ENCODE peak calls at places on chromosomes 16 and 17, in five cellular contexts. K is fibroblast of pulmonary artery, M is heart right ventricle, G is fibroblast of mammary gland, A is RWPE1. I is an unnamed sample.
A peak's percentile ranks its signal among the peaks of the same experiment; 100 is the strongest.

GRCh38 chr17:28443901-28444638 is 29.4 kb upstream of the SLC13A2 start:
- DNase-seq in K (no peak), G (no peak), M (no peak), A (no peak), I (no peak)

GRCh38 chr16:65579050-65579449 is 457.2 kb upstream of the CDH11 start:
- DNase-seq in K (no peak), A (no peak), M (no peak), G (no peak), I (no peak)

GRCh38 chr16:87291944-87292343 is 25.2 kb downstream of the C16orf95 start:
- DNase-seq in G (no peak), A (no peak), K (no peak), M (no peak), I (no peak)

GRCh38 chr17:68288375-68288774 is 2.6 kb downstream of the SLC16A6 start:
- DNase-seq in M (no peak), G (no peak), K (no peak), A (no peak), I (no peak)

GRCh38 chr16:35140293-35140986 is 1681.0 kb downstream of the TP53TG3F start:
- DNase-seq in M (no peak), G (no peak), A (no peak), K (no peak), I (no peak)

GRCh38 chr17:50493744-50494143 is 14.5 kb upstream of the MYCBPAP start:
- DNase-seq in K (no peak), M (no peak), A (no peak), G (no peak), I (no peak)

GRCh38 chr17:78780852-78781338 is 1.2 kb downstream of the CYTH1 start:
- DNase-seq in A (no peak), K (no peak), M (no peak), G (peak; percentile 41), I (peak; percentile 59)

GRCh38 chr17:78391843-78392242 is 13.4 kb downstream of the PGS1 start:
- DNase-seq in M (no peak), G (peak; percentile 54), A (peak; percentile 64), K (peak; percentile 42), I (no peak)

GRCh38 chr17:13420294-13421277 is 181.1 kb downstream of the HS3ST3A1 start:
- DNase-seq in G (peak; percentile 95), A (peak; percentile 62), K (peak; percentile 90), M (no peak), I (no peak)

GRCh38 chr16:87384162-87384999 is 805 bp upstream of the FBXO31 start:
- DNase-seq in A (peak; percentile 26), K (no peak), M (peak; percentile 67), G (no peak), I (no peak)

GRCh38 chr16:29909398-29909797 is 9.1 kb downstream of the ASPHD1 start:
- DNase-seq in A (no peak), M (no peak), G (peak; percentile 87), K (peak; percentile 27), I (no peak)

GRCh38 chr16:85412911-85413520 is 200.1 kb upstream of the GSE1 start:
- DNase-seq in A (no peak), G (no peak), M (peak; percentile 4), K (no peak), I (no peak)

GRCh38 chr16:89009343-89010209 is 32.6 kb upstream of the CBFA2T3 start:
- DNase-seq in K (peak; percentile 34), A (no peak), M (no peak), G (peak; percentile 5), I (peak; percentile 51)

GRCh38 chr16:35636831-35637230 is 2177.4 kb downstream of the TP53TG3F start:
- DNase-seq in G (no peak), A (no peak), M (no peak), K (no peak), I (no peak)

GRCh38 chr17:50596191-50597037 is 35.9 kb downstream of the CACNA1G start:
- DNase-seq in G (no peak), K (no peak), M (no peak), A (no peak), I (no peak)

GRCh38 chr17:82985973-82986372 is 93.4 kb upstream of the METRNL start:
- DNase-seq in A (no peak), K (peak; percentile 4), G (peak; percentile 23), M (no peak), I (peak; percentile 80)

GRCh38 chr17:42233148-42233547 is 38.9 kb upstream of the GHDC start:
- DNase-seq in G (peak; percentile 36), M (no peak), K (peak; percentile 83), A (peak; percentile 31), I (no peak)

GRCh38 chr17:28413804-28414203 is 7.8 kb upstream of the SLC46A1 start:
- DNase-seq in G (no peak), M (no peak), A (no peak), K (no peak), I (no peak)

GRCh38 chr16:23491490-23492391 is 18.6 kb downstream of the GGA2 start:
- DNase-seq in K (peak; percentile 45), G (no peak), M (no peak), A (peak; percentile 72), I (no peak)

GRCh38 chr17:48025904-48026502 is 11.6 kb downstream of the COPZ2 start:
- DNase-seq in M (no peak), A (no peak), G (no peak), K (no peak), I (peak; percentile 16)

GRCh38 chr17:83161298-83162034 is 82.1 kb downstream of the METRNL start:
- DNase-seq in K (no peak), G (peak; percentile 92), A (no peak), M (no peak), I (no peak)

GRCh38 chr16:11212819-11213196 is 43.2 kb downstream of the SOCS1 start:
- DNase-seq in M (no peak), K (no peak), G (no peak), A (no peak), I (no peak)

GRCh38 chr17:1684307-1685189 is at the start of gene PRPF8:
- DNase-seq in A (peak; percentile 99), K (peak; percentile 98), M (peak; percentile 98), G (peak; percentile 96), I (peak; percentile 99)

GRCh38 chr17:73786286-73786743 is 142.1 kb upstream of the SDK2 start:
- DNase-seq in G (peak; percentile 50), A (peak; percentile 71), M (no peak), K (no peak), I (peak; percentile 14)

GRCh38 chr17:46785696-46786095 is 32.8 kb downstream of the WNT3 start:
- DNase-seq in M (no peak), K (no peak), A (no peak), G (no peak), I (no peak)

GRCh38 chr17:35913611-35914010 is 17.0 kb downstream of the RDM1 start:
- DNase-seq in A (no peak), G (no peak), M (no peak), K (no peak), I (no peak)

GRCh38 chr17:50043290-50044148 is 12.4 kb upstream of the ITGA3 start:
- DNase-seq in G (peak; percentile 23), K (peak; percentile 56), A (no peak), M (peak; percentile 54), I (no peak)

GRCh38 chr16:27676807-27677206 is 126.9 kb downstream of the KATNIP start:
- DNase-seq in A (no peak), G (peak; percentile 22), K (peak; percentile 25), M (no peak), I (no peak)

GRCh38 chr17:48579738-48580543 is 1.8 kb upstream of the HOXB4 start:
- DNase-seq in G (no peak), K (no peak), M (no peak), A (no peak), I (no peak)

GRCh38 chr17:81420769-81421462 is 25.7 kb downstream of the BAHCC1 start:
- DNase-seq in G (no peak), M (peak; percentile 76), A (no peak), K (peak; percentile 48), I (no peak)

GRCh38 chr17:50110591-50111349 is 15.6 kb downstream of the PDK2 start:
- DNase-seq in K (no peak), G (no peak), M (peak; percentile 68), A (no peak), I (no peak)

GRCh38 chr17:37643829-37644228 is 583 bp upstream of the DDX52 start:
- DNase-seq in A (no peak), G (no peak), M (no peak), K (peak; percentile 28), I (no peak)

GRCh38 chr16:75304521-75305363 is 53.3 kb upstream of the BCAR1 start:
- DNase-seq in G (peak; percentile 98), K (peak; percentile 89), M (peak; percentile 35), A (peak; percentile 76), I (no peak)

GRCh38 chr17:29292071-29292991 is 1.6 kb downstream of the NUFIP2 start:
- DNase-seq in G (peak; percentile 40), A (peak; percentile 47), M (peak; percentile 64), K (peak; percentile 60), I (peak; percentile 70)

GRCh38 chr16:11133344-11133921 is 122.6 kb downstream of the SOCS1 start:
- DNase-seq in M (peak; percentile 60), A (peak; percentile 92), K (peak; percentile 95), G (peak; percentile 94), I (no peak)

GRCh38 chr16:57663917-57664661 is 4.0 kb upstream of the ADGRG3 start:
- DNase-seq in G (no peak), M (no peak), K (no peak), A (no peak), I (no peak)
- TF ChIP-seq CTCF in G (no peak), M (no peak), K (no peak), A (no peak), I (no peak)

DNA sequence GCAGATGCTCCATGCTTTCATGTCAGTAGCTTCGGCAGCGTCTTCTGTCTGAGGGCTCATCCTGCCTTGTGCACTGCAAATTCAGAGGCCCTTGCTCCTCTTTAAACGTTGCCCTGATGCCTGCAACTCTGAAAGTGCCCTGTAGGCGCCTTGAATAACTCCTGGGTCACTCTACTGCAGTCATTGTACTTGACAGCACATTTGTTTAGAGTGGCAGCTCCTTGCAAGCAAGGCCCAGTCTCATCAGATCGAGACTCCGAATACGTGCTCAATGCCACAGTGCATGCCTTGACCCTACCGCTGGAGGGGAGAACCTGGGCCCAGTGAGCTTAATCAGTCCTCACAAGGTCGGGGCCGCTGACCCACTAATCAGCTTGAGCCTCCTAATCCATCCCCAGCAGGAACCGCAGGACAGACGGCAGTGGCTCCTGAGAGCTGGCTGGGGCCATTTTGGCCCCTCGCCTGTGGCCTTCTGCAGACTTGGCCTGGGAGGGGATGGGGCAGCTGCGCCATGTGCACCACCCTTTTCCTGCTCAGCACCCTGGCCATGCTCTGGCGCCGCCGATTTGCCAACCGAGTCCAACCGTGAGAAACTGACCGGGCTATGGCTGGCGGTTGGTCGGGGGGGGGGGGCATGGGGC is at the start of gene PRCD:
- DNase-seq in K (no peak), M (no peak), A (no peak), G (no peak), I (no peak)
- TF ChIP-seq CTCF in K (no peak), M (no peak), A (no peak), G (no peak), I (no peak)

GRCh38 chr17:8324132-8324531 is 14.1 kb downstream of the ARHGEF15 start:
- DNase-seq in G (no peak), A (no peak), M (no peak), K (no peak), I (no peak)
- TF ChIP-seq CTCF in G (no peak), A (no peak), M (no peak), K (no peak), I (no peak)

DNA sequence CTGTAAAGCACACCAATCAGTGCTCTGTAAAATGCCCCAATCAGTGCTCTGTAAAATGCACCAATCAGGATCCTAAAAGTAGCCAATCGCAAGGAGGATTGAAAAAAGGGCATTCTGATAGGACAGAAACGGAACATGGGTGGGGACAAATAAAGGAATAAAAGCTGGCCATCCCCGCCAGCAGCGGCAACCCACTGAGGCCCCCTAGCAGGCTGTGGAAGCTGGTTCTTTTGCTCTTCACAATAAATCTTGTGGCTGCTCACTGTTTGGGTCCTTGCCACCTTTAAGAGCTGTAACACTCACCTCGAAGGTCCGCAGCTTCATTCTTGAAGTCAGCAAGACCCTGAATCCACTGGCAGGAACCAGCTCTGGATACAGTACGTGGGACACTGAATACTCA is 162.4 kb upstream of the TBX2 start:
- DNase-seq in A (no peak), G (no peak), M (no peak), K (no peak), I (no peak)
- TF ChIP-seq CTCF in A (no peak), G (no peak), M (no peak), K (no peak), I (no peak)

I was measured in activated CD8-positive, alpha-beta T cell treated with anti-CD3 and anti-CD28 coated beads for 36 hours.